ENCODE peak calls at places on chromosomes 4 and X, in eight cellular contexts. One of them, this sample, is unnamed.

GRCh38 chr4:18536420-18536819 is 514.9 kb upstream of the LCORL start:
- DNase-seq in cardiac muscle cell: no peak
- DNase-seq in heart right ventricle: no peak
- DNase-seq in pancreas: no peak
- DNase-seq in Caco-2: no peak
- DNase-seq in MM.1S: no peak
- DNase-seq in left lung: no peak
- DNase-seq in fibroblast of pulmonary artery: no peak
- DNase-seq in this sample: no peak

GRCh38 chr4:119525771-119526712 is 102.6 kb downstream of the PDE5A start:
- DNase-seq in MM.1S: no peak
- DNase-seq in fibroblast of pulmonary artery: no peak
- DNase-seq in left lung: no peak
- DNase-seq in heart right ventricle: no peak
- DNase-seq in Caco-2: no peak
- DNase-seq in cardiac muscle cell: peak
- DNase-seq in pancreas: no peak
- DNase-seq in this sample: no peak

GRCh38 chr4:170723171-170723570 is 633.4 kb upstream of the AADAT start:
- DNase-seq in pancreas: no peak
- DNase-seq in Caco-2: no peak
- DNase-seq in MM.1S: no peak
- DNase-seq in left lung: no peak
- DNase-seq in cardiac muscle cell: no peak
- DNase-seq in heart right ventricle: no peak
- DNase-seq in fibroblast of pulmonary artery: no peak
- DNase-seq in this sample: no peak

GRCh38 chrX:44043496-44043895 is 70.3 kb upstream of the NDP start:
- DNase-seq in left lung: no peak
- DNase-seq in heart right ventricle: no peak
- DNase-seq in fibroblast of pulmonary artery: no peak
- DNase-seq in cardiac muscle cell: no peak
- DNase-seq in pancreas: no peak
- DNase-seq in MM.1S: no peak
- DNase-seq in Caco-2: no peak
- DNase-seq in this sample: no peak

GRCh38 chrX:150565551-150565950 is 2.9 kb upstream of the MTM1 start:
- DNase-seq in MM.1S: no peak
- DNase-seq in pancreas: no peak
- DNase-seq in Caco-2: no peak
- DNase-seq in left lung: no peak
- DNase-seq in cardiac muscle cell: no peak
- DNase-seq in fibroblast of pulmonary artery: no peak
- DNase-seq in heart right ventricle: no peak
- DNase-seq in this sample: no peak

GRCh38 chr4:123421227-123421941 is 24.8 kb downstream of the SPRY1 start:
- DNase-seq in cardiac muscle cell: no peak
- DNase-seq in heart right ventricle: no peak
- DNase-seq in fibroblast of pulmonary artery: peak
- DNase-seq in Caco-2: no peak
- DNase-seq in pancreas: no peak
- DNase-seq in left lung: no peak
- DNase-seq in MM.1S: no peak
- DNase-seq in this sample: no peak

GRCh38 chr4:48341776-48342558 is 638 bp downstream of the SLAIN2 start:
- DNase-seq in Caco-2: peak
- DNase-seq in left lung: peak
- DNase-seq in heart right ventricle: peak
- DNase-seq in pancreas: peak
- DNase-seq in fibroblast of pulmonary artery: peak
- DNase-seq in MM.1S: peak
- DNase-seq in cardiac muscle cell: peak
- DNase-seq in this sample: no peak

GRCh38 chrX:144840616-144841015 is 406.7 kb upstream of the SPANXN1 start:
- DNase-seq in MM.1S: no peak
- DNase-seq in Caco-2: no peak
- DNase-seq in heart right ventricle: no peak
- DNase-seq in pancreas: no peak
- DNase-seq in cardiac muscle cell: no peak
- DNase-seq in left lung: no peak
- DNase-seq in fibroblast of pulmonary artery: no peak
- DNase-seq in this sample: no peak

GRCh38 chr4:139844057-139844456 is 178.4 kb downstream of the MGST2 start:
- DNase-seq in left lung: no peak
- DNase-seq in MM.1S: no peak
- DNase-seq in pancreas: no peak
- DNase-seq in heart right ventricle: no peak
- DNase-seq in Caco-2: no peak
- DNase-seq in fibroblast of pulmonary artery: peak
- DNase-seq in cardiac muscle cell: no peak
- DNase-seq in this sample: no peak

GRCh38 chr4:121072836-121073362 is 564 bp upstream of the NDNF start:
- DNase-seq in fibroblast of pulmonary artery: no peak
- DNase-seq in MM.1S: peak
- DNase-seq in cardiac muscle cell: peak
- DNase-seq in Caco-2: no peak
- DNase-seq in left lung: no peak
- DNase-seq in heart right ventricle: no peak
- DNase-seq in pancreas: peak
- DNase-seq in this sample: no peak

GRCh38 chrX:331772-332495 is 13.3 kb upstream of the GTPBP6 start:
- DNase-seq in heart right ventricle: no peak
- DNase-seq in left lung: peak
- DNase-seq in cardiac muscle cell: no peak
- DNase-seq in pancreas: no peak
- DNase-seq in Caco-2: no peak
- DNase-seq in fibroblast of pulmonary artery: no peak
- DNase-seq in MM.1S: no peak
- DNase-seq in this sample: no peak
- H3K4me3 ChIP-seq in heart right ventricle: peak
- H3K4me3 ChIP-seq in left lung: no peak
- H3K4me3 ChIP-seq in cardiac muscle cell: no peak
- H3K4me3 ChIP-seq in pancreas: no peak
- H3K4me3 ChIP-seq in Caco-2: no peak
- H3K4me3 ChIP-seq in fibroblast of pulmonary artery: no peak
- H3K4me3 ChIP-seq in MM.1S: no peak
- H3K4me3 ChIP-seq in this sample: no peak

DNA sequence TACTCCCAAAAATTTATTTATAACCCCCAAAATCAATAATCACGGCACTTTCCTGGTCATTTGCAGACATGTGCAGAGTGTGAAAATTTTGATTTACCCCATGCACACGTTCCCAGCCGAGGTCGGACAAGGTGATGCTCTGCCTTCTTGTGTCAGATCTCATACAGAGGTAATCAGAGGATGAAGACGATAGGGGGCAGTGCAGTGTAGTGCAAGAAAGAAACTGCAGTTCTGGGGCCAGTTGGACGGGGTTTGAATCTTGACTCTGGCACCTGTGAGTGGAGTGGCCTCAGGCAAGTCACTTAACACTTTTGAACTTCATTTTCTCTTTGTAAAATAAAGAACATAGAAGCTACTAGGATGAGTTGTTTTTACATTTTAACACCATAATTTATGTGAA is 88.4 kb downstream of the FRMPD3 start:
- DNase-seq in fibroblast of pulmonary artery: peak
- DNase-seq in pancreas: no peak
- DNase-seq in MM.1S: peak
- DNase-seq in cardiac muscle cell: peak
- DNase-seq in left lung: no peak
- DNase-seq in Caco-2: peak
- DNase-seq in heart right ventricle: no peak
- DNase-seq in this sample: no peak
- TF ChIP-seq CTCF in fibroblast of pulmonary artery: peak
- TF ChIP-seq CTCF in pancreas: no peak
- TF ChIP-seq CTCF in MM.1S: peak
- TF ChIP-seq CTCF in cardiac muscle cell: peak
- TF ChIP-seq CTCF in left lung: peak
- TF ChIP-seq CTCF in Caco-2: no peak
- TF ChIP-seq CTCF in heart right ventricle: peak
- TF ChIP-seq CTCF in this sample: peak

DNA sequence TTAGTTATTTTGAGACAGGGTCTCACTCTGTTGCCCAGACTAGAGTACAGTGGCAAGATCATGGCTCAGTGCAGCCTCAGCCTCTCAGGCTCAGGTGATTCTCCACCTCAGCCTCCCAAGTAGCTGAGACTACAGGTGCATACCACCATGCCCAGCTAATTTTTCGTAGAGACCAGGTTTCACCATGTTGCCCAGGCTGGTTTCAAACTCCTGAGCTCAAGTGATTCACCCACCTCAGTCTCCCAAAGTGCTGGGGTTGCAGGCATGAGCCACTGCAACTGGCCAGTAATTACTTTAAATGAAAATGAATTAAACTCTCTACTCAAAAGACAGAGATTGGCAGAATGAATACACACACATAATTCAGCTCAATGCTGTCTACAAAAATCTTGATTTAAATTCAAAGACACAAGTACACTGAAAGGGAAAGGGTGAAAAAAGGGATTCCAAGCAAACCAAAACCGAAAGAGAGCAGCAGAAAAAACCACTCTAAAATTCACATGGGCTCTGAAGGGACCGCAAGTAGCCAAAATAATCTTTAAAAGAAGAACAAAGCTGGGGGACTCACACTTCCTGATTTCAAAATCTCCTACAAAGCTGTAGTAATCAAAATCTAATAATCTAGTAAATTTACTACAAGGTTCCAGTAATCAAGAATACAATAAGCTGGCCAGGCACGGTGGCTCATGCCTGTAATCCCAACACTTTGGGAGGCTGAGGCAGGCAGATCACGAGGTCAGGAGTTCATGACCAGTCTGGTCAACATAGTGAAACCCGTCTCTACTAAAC is 11.8 kb upstream of the SPON2 start:
- DNase-seq in pancreas: no peak
- DNase-seq in Caco-2: no peak
- DNase-seq in heart right ventricle: no peak
- DNase-seq in MM.1S: peak
- DNase-seq in cardiac muscle cell: no peak
- DNase-seq in fibroblast of pulmonary artery: peak
- DNase-seq in left lung: no peak
- DNase-seq in this sample: no peak
- H3K4me3 ChIP-seq in pancreas: no peak
- H3K4me3 ChIP-seq in Caco-2: no peak
- H3K4me3 ChIP-seq in heart right ventricle: no peak
- H3K4me3 ChIP-seq in MM.1S: peak
- H3K4me3 ChIP-seq in cardiac muscle cell: no peak
- H3K4me3 ChIP-seq in fibroblast of pulmonary artery: no peak
- H3K4me3 ChIP-seq in left lung: no peak
- H3K4me3 ChIP-seq in this sample: no peak

GRCh38 chr4:28378109-28378830 is 1517.6 kb downstream of the STIM2 start:
- DNase-seq in fibroblast of pulmonary artery: no peak
- DNase-seq in heart right ventricle: no peak
- DNase-seq in left lung: no peak
- DNase-seq in pancreas: no peak
- DNase-seq in cardiac muscle cell: no peak
- DNase-seq in Caco-2: no peak
- DNase-seq in MM.1S: no peak
- DNase-seq in this sample: no peak
- TF ChIP-seq CTCF in fibroblast of pulmonary artery: peak
- TF ChIP-seq CTCF in heart right ventricle: no peak
- TF ChIP-seq CTCF in left lung: no peak
- TF ChIP-seq CTCF in pancreas: no peak
- TF ChIP-seq CTCF in cardiac muscle cell: no peak
- TF ChIP-seq CTCF in Caco-2: no peak
- TF ChIP-seq CTCF in MM.1S: no peak
- TF ChIP-seq CTCF in this sample: no peak

GRCh38 chrX:54496517-54496852 is 451 bp upstream of the FGD1 start:
- DNase-seq in MM.1S: no peak
- DNase-seq in cardiac muscle cell: no peak
- DNase-seq in left lung: no peak
- DNase-seq in fibroblast of pulmonary artery: no peak
- DNase-seq in heart right ventricle: no peak
- DNase-seq in Caco-2: no peak
- DNase-seq in pancreas: no peak
- DNase-seq in this sample: no peak

GRCh38 chrX:54495814-54496516 is at the start of gene FGD1:
- DNase-seq in pancreas: peak
- DNase-seq in heart right ventricle: peak
- DNase-seq in cardiac muscle cell: peak
- DNase-seq in fibroblast of pulmonary artery: peak
- DNase-seq in MM.1S: peak
- DNase-seq in Caco-2: peak
- DNase-seq in left lung: peak
- DNase-seq in this sample: no peak

GRCh38 chrX:54494970-54495813 is 842 bp downstream of the FGD1 start:
- DNase-seq in MM.1S: no peak
- DNase-seq in pancreas: peak
- DNase-seq in fibroblast of pulmonary artery: peak
- DNase-seq in heart right ventricle: peak
- DNase-seq in Caco-2: peak
- DNase-seq in cardiac muscle cell: peak
- DNase-seq in left lung: no peak
- DNase-seq in this sample: no peak

GRCh38 chrX:54492340-54492739 is 3.7 kb downstream of the FGD1 start:
- DNase-seq in cardiac muscle cell: no peak
- DNase-seq in fibroblast of pulmonary artery: peak
- DNase-seq in pancreas: no peak
- DNase-seq in Caco-2: no peak
- DNase-seq in MM.1S: no peak
- DNase-seq in left lung: no peak
- DNase-seq in heart right ventricle: peak
- DNase-seq in this sample: no peak

DNA sequence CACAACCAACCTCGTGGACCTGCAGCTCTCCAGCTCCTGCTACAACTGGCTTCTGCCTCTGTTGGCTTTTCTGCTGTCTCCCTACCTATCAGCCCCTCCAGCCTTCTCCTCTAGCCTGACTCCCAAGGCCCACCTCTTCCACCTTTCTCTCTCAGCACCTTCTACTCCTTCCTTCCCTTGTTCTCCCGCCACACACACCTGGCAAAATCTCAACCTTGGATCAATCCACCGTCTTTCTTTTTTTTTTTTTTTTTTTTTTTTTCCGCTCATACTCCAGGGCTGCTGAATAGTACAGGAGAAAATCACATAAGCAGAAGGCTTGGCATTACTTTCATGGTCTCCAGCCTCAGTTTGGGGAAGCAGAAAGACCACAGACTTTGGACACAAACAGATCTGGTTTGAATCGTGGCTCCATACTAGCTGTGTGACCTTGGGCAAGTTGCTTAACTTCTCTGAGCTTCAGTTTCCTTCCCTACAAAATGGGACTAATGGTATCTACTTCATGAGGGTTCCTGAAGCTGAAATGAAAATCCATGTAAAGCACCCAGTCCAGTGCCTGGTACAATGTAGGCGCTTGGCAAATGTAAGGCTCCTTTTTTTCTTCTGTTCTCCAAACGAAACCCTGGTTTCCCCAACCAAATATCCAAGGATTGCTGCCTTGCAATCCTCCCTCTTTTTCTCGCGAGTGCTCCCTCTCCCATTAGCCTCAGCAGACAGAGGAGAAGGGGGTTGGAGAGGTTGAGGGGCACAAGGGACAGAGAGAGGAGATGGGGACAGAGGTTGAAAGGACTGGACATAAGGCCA is 1.7 kb downstream of the FGD1 start:
- DNase-seq in heart right ventricle: no peak
- DNase-seq in MM.1S: no peak
- DNase-seq in Caco-2: no peak
- DNase-seq in fibroblast of pulmonary artery: no peak
- DNase-seq in left lung: no peak
- DNase-seq in pancreas: no peak
- DNase-seq in cardiac muscle cell: no peak
- DNase-seq in this sample: no peak
- H3K4me3 ChIP-seq in heart right ventricle: peak
- H3K4me3 ChIP-seq in MM.1S: no peak
- H3K4me3 ChIP-seq in Caco-2: peak
- H3K4me3 ChIP-seq in fibroblast of pulmonary artery: peak
- H3K4me3 ChIP-seq in left lung: peak
- H3K4me3 ChIP-seq in pancreas: peak
- H3K4me3 ChIP-seq in cardiac muscle cell: peak
- H3K4me3 ChIP-seq in this sample: peak